ENCODE peak calls at places on chromosomes 1 and 21, in four cellular contexts. Z is left ventricle myocardium inferior, R is upper lobe of right lung, G is ovary. N is an unnamed sample.

GRCh38 chr1:202642619-202643291 is 67.5 kb downstream of the SYT2 start:
- DNase-seq in Z (no peak), G (no peak), R (no peak), N (no peak)

GRCh38 chr1:226880372-226881287 is 10.2 kb downstream of the PSEN2 start:
- DNase-seq in Z (no peak), R (no peak), G (no peak), N (no peak)

GRCh38 chr1:151371744-151372410 is 628 bp downstream of the SELENBP1 start:
- DNase-seq in G (peak; percentile 63), Z (peak; percentile 63), R (peak; percentile 83), N (no peak)

GRCh38 chr1:23743287-23744052 is at the start of gene ELOA:
- DNase-seq in R (peak; percentile 91), Z (peak; percentile 79), G (peak; percentile 61), N (peak; percentile 76)

GRCh38 chr1:106406114-106406513 is 650.4 kb upstream of the PRMT6 start:
- DNase-seq in R (no peak), Z (no peak), G (no peak), N (no peak)

GRCh38 chr21:41258617-41259016 is 58.0 kb upstream of the FAM3B start:
- DNase-seq in R (no peak), G (no peak), Z (no peak), N (no peak)

GRCh38 chr1:155006601-155007101 is 4.0 kb downstream of the ZBTB7B start:
- DNase-seq in Z (no peak), G (no peak), R (no peak), N (no peak)

GRCh38 chr1:178168535-178168934 is 74.6 kb downstream of the RASAL2 start:
- DNase-seq in R (no peak), G (no peak), Z (no peak), N (no peak)

GRCh38 chr1:219639843-219640606 is 27.1 kb upstream of the ZC3H11B start:
- DNase-seq in G (no peak), R (no peak), Z (no peak), N (no peak)

GRCh38 chr1:154328318-154329151 is 3.2 kb downstream of the ATP8B2 start:
- DNase-seq in R (peak; percentile 94), Z (peak; percentile 85), G (peak; percentile 86), N (peak; percentile 94)

GRCh38 chr1:93770640-93771039 is 89.0 kb upstream of the BCAR3 start:
- DNase-seq in R (no peak), Z (no peak), G (no peak), N (no peak)

GRCh38 chr1:1550591-1551432 is 10.4 kb upstream of the TMEM240 start:
- DNase-seq in G (no peak), Z (no peak), R (no peak), N (no peak)

GRCh38 chr1:110211503-110212164 is 1.5 kb downstream of the KCNC4 start:
- DNase-seq in G (no peak), R (no peak), Z (no peak), N (no peak)

GRCh38 chr1:59146651-59147358 is 150.1 kb upstream of the FGGY start:
- DNase-seq in G (peak; percentile 44), R (peak; percentile 70), Z (peak; percentile 66), N (peak; percentile 80)

GRCh38 chr1:8238141-8239038 is 79.5 kb upstream of the SLC45A1 start:
- DNase-seq in R (no peak), Z (no peak), G (no peak), N (no peak)

GRCh38 chr1:37999434-38000232 is 5.7 kb downstream of the FHL3 start:
- DNase-seq in Z (peak; percentile 66), R (no peak), G (peak; percentile 68), N (peak; percentile 81)

GRCh38 chr1:203271018-203271743 is 34.1 kb upstream of the BTG2 start:
- DNase-seq in Z (peak; percentile 44), R (peak; percentile 72), G (peak; percentile 64), N (no peak)

GRCh38 chr1:154797175-154797574 is 72.9 kb downstream of the KCNN3 start:
- DNase-seq in G (no peak), R (no peak), Z (no peak), N (no peak)

GRCh38 chr1:181062800-181063428 is 25.6 kb upstream of the IER5 start:
- DNase-seq in Z (no peak), G (no peak), R (no peak), N (no peak)

GRCh38 chr1:13651279-13651678 is 48.7 kb upstream of the PRDM2 start:
- DNase-seq in Z (no peak), G (no peak), R (no peak), N (no peak)

GRCh38 chr1:61496501-61496900 is 228.4 kb downstream of the TM2D1 start:
- DNase-seq in Z (no peak), R (no peak), G (no peak), N (no peak)

GRCh38 chr1:181117648-181118449 is 29.3 kb downstream of the IER5 start:
- DNase-seq in Z (no peak), G (no peak), R (peak; percentile 85), N (no peak)

DNA sequence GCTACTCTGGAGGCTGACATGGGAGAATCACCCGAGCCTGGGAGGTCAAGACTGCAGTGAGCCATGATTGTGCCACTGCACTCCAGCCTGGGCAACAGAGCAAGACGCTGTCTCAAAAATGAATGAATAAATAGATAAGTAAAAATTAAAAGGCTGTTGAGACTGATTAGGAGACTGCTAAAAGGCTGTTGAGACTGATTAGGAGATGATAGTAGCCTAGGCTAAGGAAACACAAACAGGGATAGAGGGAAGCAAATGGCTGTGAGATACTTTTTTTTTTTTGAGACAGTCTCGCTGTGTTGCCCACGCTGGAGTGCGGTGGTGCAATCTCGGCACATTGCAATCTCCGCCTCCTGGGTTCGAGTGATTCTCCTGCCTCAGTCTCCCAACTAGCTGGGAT is 28.4 kb downstream of the PRPF38A start:
- DNase-seq in Z (no peak), R (no peak), G (no peak), N (no peak)
- H3K27ac ChIP-seq in Z (no peak overlapping the region), R (no peak overlapping the region), G (no peak overlapping the region), N (no peak overlapping the region)

GRCh38 chr1:167617100-167617949 is 12.7 kb upstream of the RCSD1 start:
- DNase-seq in Z (peak; percentile 37), R (no peak), G (no peak), N (no peak)
- H3K4me3 ChIP-seq in Z (peak overlapping the region; percentile 20), R (peak overlapping the region; percentile 11), G (no peak overlapping the region), N (peak overlapping the region; percentile 11)

GRCh38 chr21:34129971-34130597 is 56.7 kb downstream of the MRPS6 start:
- DNase-seq in Z (no peak), G (no peak), R (no peak), N (no peak)
- H3K27ac ChIP-seq in Z (peak overlapping the region; percentile 87), G (peak overlapping the region; percentile 53), R (no peak overlapping the region), N (peak overlapping the region; percentile 63)

GRCh38 chr1:170789063-170789462 is 125.1 kb downstream of the PRRX1 start:
- DNase-seq in R (no peak), G (no peak), Z (no peak), N (no peak)

GRCh38 chr1:170790651-170791071 is 126.7 kb downstream of the PRRX1 start:
- DNase-seq in R (no peak), G (no peak), Z (no peak), N (no peak)

GRCh38 chr1:170791941-170792340 is 128.0 kb downstream of the PRRX1 start:
- DNase-seq in R (no peak), G (no peak), Z (no peak), N (no peak)

DNA sequence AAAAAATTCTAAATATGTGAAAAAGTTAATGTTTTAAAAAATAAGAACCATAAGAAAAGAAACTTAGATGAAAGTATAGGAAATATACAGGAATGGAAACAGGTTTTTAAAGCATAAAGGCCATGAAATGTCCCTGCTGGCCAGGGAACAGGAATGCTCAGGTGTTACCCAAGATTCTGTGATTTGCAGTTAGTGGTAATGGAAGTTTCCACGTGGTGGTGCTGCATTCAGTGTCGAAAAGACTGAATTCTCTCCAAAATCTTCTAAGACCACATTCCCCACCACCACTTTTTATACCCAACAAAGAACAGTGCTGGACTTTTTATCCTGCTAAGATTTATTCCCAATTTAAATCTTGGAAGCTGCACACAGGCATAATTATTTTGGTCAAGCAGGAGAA is 126.2 kb downstream of the PRRX1 start:
- DNase-seq in Z (no peak), R (no peak), G (no peak), N (no peak)
- H3K4me3 ChIP-seq in Z (no peak overlapping the region), R (no peak overlapping the region), G (no peak overlapping the region), N (no peak overlapping the region)

GRCh38 chr1:55069280-55069679 is 29.9 kb downstream of the PCSK9 start:
- DNase-seq in Z (no peak), R (no peak), G (no peak), N (peak; percentile 69)

GRCh38 chr1:55064861-55065263 is 25.5 kb downstream of the PCSK9 start:
- DNase-seq in Z (peak; percentile 71), G (no peak), R (peak; percentile 65), N (peak; percentile 66)

GRCh38 chr1:55065649-55066048 is 26.3 kb downstream of the PCSK9 start:
- DNase-seq in Z (no peak), R (peak; percentile 34), G (no peak), N (no peak)

GRCh38 chr1:55067914-55068313 is 28.6 kb downstream of the PCSK9 start:
- DNase-seq in Z (no peak), R (no peak), G (no peak), N (no peak)

DNA sequence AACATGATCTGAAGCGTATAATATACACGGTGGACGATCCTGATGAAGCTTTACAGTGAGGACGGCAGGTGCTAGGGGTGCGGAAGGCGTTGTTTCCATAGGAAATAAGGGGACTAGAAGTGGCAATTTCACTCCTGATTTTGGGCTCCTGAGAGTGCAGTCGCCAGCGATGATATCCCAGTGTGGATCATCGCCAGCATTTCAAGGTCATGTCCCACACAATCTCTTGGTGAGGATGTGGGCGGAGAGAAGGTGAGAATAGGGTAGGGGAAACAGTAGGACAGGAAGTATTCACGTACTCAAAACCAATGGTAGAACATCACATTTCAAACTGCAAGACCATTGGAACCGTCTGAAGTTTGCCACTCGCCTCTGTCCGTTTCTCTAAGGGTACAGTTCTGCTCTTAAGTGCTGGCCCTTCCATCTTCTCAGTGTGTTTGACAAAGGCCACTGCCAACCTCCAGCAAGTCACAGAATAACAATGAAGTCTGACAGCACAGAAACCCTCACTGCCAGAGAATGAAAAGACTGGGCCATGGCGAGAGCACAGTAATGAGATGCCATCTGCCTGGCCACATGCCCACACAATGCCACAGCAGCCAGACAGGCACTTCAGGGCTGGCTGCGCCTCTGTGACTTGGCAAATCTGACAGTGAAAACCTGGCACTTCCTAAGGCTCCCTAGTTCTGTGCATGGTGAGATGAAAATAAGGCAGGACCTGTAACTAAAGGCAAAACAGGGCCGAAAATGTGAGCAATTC is 27.9 kb downstream of the PCSK9 start:
- DNase-seq in R (peak; percentile 58), G (no peak), Z (peak; percentile 78), N (peak; percentile 53)
- H3K27ac ChIP-seq in R (no peak overlapping the region), G (no peak overlapping the region), Z (peak overlapping the region; percentile 88), N (no peak overlapping the region)

GRCh38 chr1:211420845-211421454 is 71.0 kb downstream of the RD3 start:
- DNase-seq in G (no peak), Z (no peak), R (no peak), N (no peak)

GRCh38 chr1:211411639-211412038 is 80.3 kb downstream of the RD3 start:
- DNase-seq in R (no peak), G (no peak), Z (no peak), N (no peak)

GRCh38 chr1:211420389-211420788 is 71.6 kb downstream of the RD3 start:
- DNase-seq in Z (no peak), G (no peak), R (no peak), N (no peak)

GRCh38 chr1:211415700-211416099 is 76.3 kb downstream of the RD3 start:
- DNase-seq in G (no peak), R (no peak), Z (no peak), N (no peak)
- H3K4me3 ChIP-seq in G (no peak overlapping the region), R (peak overlapping the region; percentile 45), Z (peak overlapping the region; percentile 67), N (no peak overlapping the region)

N was measured in coronary artery.